ENCODE peak calls at places on chromosomes 5 and 9, in seven cellular contexts. T is suprapubic skin, C is lower leg skin, P is HepG2, I is ovary, K is heart left ventricle, V is NB4. G is an unnamed sample.

GRCh38 chr5:126445502-126446174 is 22.4 kb downstream of the GRAMD2B start:
- DNase-seq in T (no peak), C (no peak), P (no peak), I (no peak), K (no peak), V (no peak), G (no peak)

GRCh38 chr5:17216176-17216973 is 1.1 kb upstream of the BASP1 start:
- DNase-seq in T (peak), C (peak), P (peak), I (peak), K (peak), V (peak), G (peak)

GRCh38 chr5:156329197-156329611 is 2.2 kb downstream of the SGCD start:
- DNase-seq in T (no peak), C (no peak), P (no peak), I (no peak), K (peak), V (no peak), G (no peak)

GRCh38 chr9:15509931-15510788 is 610 bp downstream of the PSIP1 start:
- DNase-seq in T (no peak), C (no peak), P (peak), I (peak), K (peak), V (peak), G (peak)

GRCh38 chr5:6632324-6632930 is 417 bp downstream of the NSUN2 start:
- DNase-seq in T (no peak), C (peak), P (peak), I (no peak), K (no peak), V (peak), G (peak)

GRCh38 chr5:174159327-174160247 is 114.1 kb downstream of the NSG2 start:
- DNase-seq in T (no peak), C (peak), P (no peak), I (no peak), K (no peak), V (no peak), G (no peak)

GRCh38 chr5:138448070-138448469 is 9.2 kb downstream of the REEP2 start:
- DNase-seq in T (peak), C (peak), P (no peak), I (peak), K (no peak), V (no peak), G (no peak)

GRCh38 chr5:122759740-122760139 is 15.1 kb upstream of the SNX2 start:
- DNase-seq in T (no peak), C (no peak), P (no peak), I (no peak), K (no peak), V (no peak), G (no peak)

GRCh38 chr5:96809898-96810297 is 2.2 kb upstream of the ERAP1 start:
- DNase-seq in T (no peak), C (no peak), P (no peak), I (no peak), K (no peak), V (no peak), G (no peak)

GRCh38 chr9:121889990-121890563 is 203.0 kb downstream of the TTLL11 start:
- DNase-seq in T (no peak), C (peak), P (no peak), I (no peak), K (no peak), V (no peak), G (no peak)

GRCh38 chr5:89374144-89374784 is 491.3 kb upstream of the MEF2C start:
- DNase-seq in T (no peak), C (no peak), P (no peak), I (no peak), K (no peak), V (no peak), G (no peak)

GRCh38 chr5:113356487-113356886 is 78.3 kb downstream of the TSSK1B start:
- DNase-seq in T (no peak), C (no peak), P (no peak), I (no peak), K (no peak), V (no peak), G (no peak)

GRCh38 chr5:76236684-76237083 is 153.5 kb downstream of the SV2C start:
- DNase-seq in T (no peak), C (no peak), P (no peak), I (no peak), K (no peak), V (no peak), G (no peak)

GRCh38 chr5:178460174-178460573 is 130.0 kb downstream of the COL23A1 start:
- DNase-seq in T (no peak), C (peak), P (no peak), I (no peak), K (no peak), V (no peak), G (no peak)

GRCh38 chr9:92097997-92098482 is 17.2 kb downstream of the SPTLC1 start:
- DNase-seq in T (peak), C (peak), P (no peak), I (peak), K (peak), V (no peak), G (peak)

GRCh38 chr9:125888220-125888619 is 141.0 kb downstream of the PBX3 start:
- DNase-seq in T (no peak), C (no peak), P (no peak), I (no peak), K (no peak), V (no peak), G (no peak)

GRCh38 chr9:95862343-95862742 is 13.1 kb upstream of the ERCC6L2 start:
- DNase-seq in T (no peak), C (no peak), P (no peak), I (no peak), K (no peak), V (no peak), G (no peak)

GRCh38 chr5:93461751-93462150 is 119.3 kb downstream of the NR2F1-AS1 start:
- DNase-seq in T (no peak), C (no peak), P (no peak), I (no peak), K (no peak), V (no peak), G (no peak)

GRCh38 chr9:5089737-5090136 is 95.7 kb downstream of the INSL6 start:
- DNase-seq in T (no peak), C (no peak), P (no peak), I (no peak), K (no peak), V (no peak), G (no peak)

GRCh38 chr5:62083247-62083646 is 222.8 kb upstream of the KIF2A start:
- DNase-seq in T (no peak), C (no peak), P (no peak), I (no peak), K (no peak), V (no peak), G (no peak)

GRCh38 chr9:14340536-14340935 is 26.6 kb upstream of the NFIB start:
- DNase-seq in T (no peak), C (no peak), P (no peak), I (no peak), K (no peak), V (no peak), G (no peak)

GRCh38 chr5:57850109-57850508 is 367.5 kb upstream of the ACTBL2 start:
- DNase-seq in T (no peak), C (no peak), P (no peak), I (no peak), K (no peak), V (no peak), G (no peak)

GRCh38 chr9:130896233-130897012 is at the start of gene QRFP:
- DNase-seq in T (no peak), C (no peak), P (no peak), I (no peak), K (no peak), V (no peak), G (no peak)

GRCh38 chr9:16335788-16336580 is 534.5 kb downstream of the BNC2 start:
- DNase-seq in T (peak), C (peak), P (no peak), I (peak), K (no peak), V (peak), G (no peak)

GRCh38 chr9:91047993-91048607 is 246.5 kb downstream of the SYK start:
- DNase-seq in T (peak), C (peak), P (no peak), I (no peak), K (no peak), V (no peak), G (no peak)

GRCh38 chr9:71680189-71680983 is 87.9 kb downstream of the CEMIP2 start:
- DNase-seq in T (no peak), C (no peak), P (peak), I (no peak), K (no peak), V (no peak), G (no peak)

GRCh38 chr9:91690540-91691249 is 259.3 kb downstream of the ROR2 start:
- DNase-seq in T (no peak), C (no peak), P (no peak), I (no peak), K (no peak), V (no peak), G (no peak)

GRCh38 chr9:16671591-16672137 is 198.8 kb downstream of the BNC2 start:
- DNase-seq in T (no peak), C (no peak), P (no peak), I (no peak), K (no peak), V (peak), G (no peak)

GRCh38 chr9:75467141-75467540 is 378.8 kb downstream of the OSTF1 start:
- DNase-seq in T (no peak), C (no peak), P (no peak), I (no peak), K (no peak), V (no peak), G (no peak)

GRCh38 chr5:25358919-25359318 is 714.1 kb upstream of the CDH10 start:
- DNase-seq in T (no peak), C (no peak), P (no peak), I (no peak), K (no peak), V (no peak), G (no peak)

GRCh38 chr9:16825971-16826370 is 44.5 kb downstream of the BNC2 start:
- DNase-seq in T (no peak), C (no peak), P (no peak), I (no peak), K (no peak), V (no peak), G (no peak)

GRCh38 chr5:72107874-72108199 is 562 bp downstream of the MAP1B start:
- DNase-seq in T (no peak), C (no peak), P (no peak), I (no peak), K (no peak), V (peak), G (peak)

GRCh38 chr5:72109051-72109411 is 1.8 kb downstream of the MAP1B start:
- DNase-seq in T (no peak), C (no peak), P (no peak), I (no peak), K (no peak), V (no peak), G (no peak)

GRCh38 chr5:72110401-72111013 is 3.2 kb downstream of the MAP1B start:
- DNase-seq in T (no peak), C (no peak), P (no peak), I (no peak), K (no peak), V (no peak), G (no peak)

GRCh38 chr5:72108200-72109050 is 1.1 kb downstream of the MAP1B start:
- DNase-seq in T (peak), C (peak), P (peak), I (peak), K (peak), V (peak), G (peak)

DNA sequence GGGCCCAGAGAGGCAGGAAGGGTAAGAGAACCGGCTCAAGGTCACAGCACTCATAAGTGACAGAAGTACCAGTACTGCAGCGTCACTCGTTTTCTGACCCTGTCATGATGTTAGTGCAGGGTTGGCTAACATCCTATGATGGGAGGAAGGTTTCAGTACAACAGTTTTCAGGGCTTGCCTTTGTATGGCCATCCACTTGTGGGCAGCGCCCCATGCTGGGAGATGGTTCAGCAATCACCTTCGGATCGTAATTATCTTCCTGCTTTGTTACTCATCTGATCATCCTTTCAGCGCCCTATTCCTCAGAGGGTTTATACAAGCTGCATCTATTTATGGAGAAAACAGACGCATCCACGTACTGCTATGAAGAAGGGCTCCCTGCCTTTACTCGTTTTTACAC is 2.4 kb downstream of the MAP1B start:
- DNase-seq in T (no peak), C (no peak), P (no peak), I (no peak), K (peak), V (peak), G (peak)
- TF ChIP-seq POLR2A in T (no peak), C (no peak), P (no peak), I (no peak), K (no peak), V (no peak), G (no peak)

DNA sequence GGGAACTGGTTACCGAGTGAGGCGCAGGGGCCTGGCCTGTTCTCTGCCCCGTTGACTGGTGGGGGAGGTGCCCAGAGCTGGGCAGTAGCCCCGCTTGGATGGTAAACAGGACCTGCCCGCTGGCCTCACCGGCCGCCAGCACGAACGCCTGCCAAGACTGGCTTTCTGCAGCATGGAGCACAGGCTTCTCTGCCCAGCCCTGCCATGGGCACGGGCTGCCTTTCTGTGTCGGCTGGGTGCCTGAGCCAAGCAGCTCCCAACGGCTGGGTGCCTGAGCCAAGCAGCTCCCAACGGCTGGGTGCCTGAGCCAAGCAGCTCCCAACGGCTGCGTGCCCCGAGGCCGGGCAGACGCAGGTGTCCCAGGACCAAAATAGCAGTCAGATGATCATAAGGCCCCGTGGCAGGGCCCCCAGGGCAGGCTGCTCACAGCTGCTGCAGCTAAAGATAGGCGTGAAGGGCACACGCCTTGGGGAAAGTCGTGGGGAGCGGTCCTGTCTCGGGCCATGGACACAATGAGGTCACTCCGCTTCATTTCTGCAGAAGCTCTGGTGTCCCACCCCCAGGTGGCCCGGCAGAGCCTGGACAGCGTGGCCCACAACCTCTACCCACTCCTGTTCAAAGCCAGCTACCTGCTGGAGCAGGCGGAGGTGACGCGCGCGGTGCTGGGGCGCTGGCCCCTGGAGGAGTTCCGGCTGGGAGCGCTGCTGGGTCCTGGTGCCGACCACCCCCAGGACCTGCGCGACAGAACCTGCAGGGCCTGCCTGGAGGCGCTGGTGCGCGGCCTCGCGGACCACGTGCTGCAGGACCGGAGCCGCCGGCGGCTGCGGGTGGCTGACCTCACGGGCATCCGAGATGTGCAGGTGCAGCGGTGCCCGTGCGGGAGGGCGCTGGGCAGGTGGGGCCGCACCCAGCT is at the start of gene LRRC14B:
- DNase-seq in T (no peak), C (no peak), P (no peak), I (peak), K (peak), V (no peak), G (peak)
- TF ChIP-seq POLR2A in T (no peak), C (no peak), P (no peak), I (no peak), K (peak), V (no peak), G (no peak)

GRCh38 chr5:9831823-9832222 is 201.7 kb upstream of the TAS2R1 start:
- DNase-seq in T (no peak), C (no peak), P (no peak), I (no peak), K (no peak), V (no peak), G (no peak)
- TF ChIP-seq POLR2A in T (no peak), C (no peak), P (no peak), I (no peak), K (no peak), V (no peak), G (no peak)

GRCh38 chr9:123421211-123421585 is 65.2 kb downstream of the CRB2 start:
- DNase-seq in T (peak), C (peak), P (no peak), I (no peak), K (no peak), V (no peak), G (no peak)
- TF ChIP-seq POLR2A in T (no peak), C (no peak), P (no peak), I (no peak), K (no peak), V (no peak), G (no peak)

DNA sequence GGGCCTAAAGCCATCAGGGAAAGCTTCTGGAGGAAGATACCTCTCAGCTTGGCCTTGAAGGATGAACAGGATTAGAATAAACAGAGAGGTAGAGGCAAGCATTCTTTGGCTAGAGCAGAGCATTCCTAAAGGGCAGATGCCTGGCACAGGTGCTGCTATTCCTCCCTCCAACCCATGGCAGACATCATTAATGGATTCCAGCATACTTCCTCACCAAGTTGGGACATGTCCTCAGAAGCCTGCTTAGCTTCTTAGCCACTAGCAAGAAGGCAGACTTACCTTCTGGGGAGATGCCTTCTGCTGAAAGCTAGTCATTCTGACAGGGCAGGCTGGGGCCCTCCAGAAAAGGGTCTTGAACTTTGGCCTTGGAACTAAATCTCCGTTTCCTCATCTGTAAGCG is 122.0 kb downstream of the RGS3 start:
- DNase-seq in T (no peak), C (no peak), P (no peak), I (no peak), K (no peak), V (no peak), G (no peak)
- TF ChIP-seq POLR2A in T (no peak), C (no peak), P (no peak), I (no peak), K (no peak), V (no peak), G (no peak)

DNA sequence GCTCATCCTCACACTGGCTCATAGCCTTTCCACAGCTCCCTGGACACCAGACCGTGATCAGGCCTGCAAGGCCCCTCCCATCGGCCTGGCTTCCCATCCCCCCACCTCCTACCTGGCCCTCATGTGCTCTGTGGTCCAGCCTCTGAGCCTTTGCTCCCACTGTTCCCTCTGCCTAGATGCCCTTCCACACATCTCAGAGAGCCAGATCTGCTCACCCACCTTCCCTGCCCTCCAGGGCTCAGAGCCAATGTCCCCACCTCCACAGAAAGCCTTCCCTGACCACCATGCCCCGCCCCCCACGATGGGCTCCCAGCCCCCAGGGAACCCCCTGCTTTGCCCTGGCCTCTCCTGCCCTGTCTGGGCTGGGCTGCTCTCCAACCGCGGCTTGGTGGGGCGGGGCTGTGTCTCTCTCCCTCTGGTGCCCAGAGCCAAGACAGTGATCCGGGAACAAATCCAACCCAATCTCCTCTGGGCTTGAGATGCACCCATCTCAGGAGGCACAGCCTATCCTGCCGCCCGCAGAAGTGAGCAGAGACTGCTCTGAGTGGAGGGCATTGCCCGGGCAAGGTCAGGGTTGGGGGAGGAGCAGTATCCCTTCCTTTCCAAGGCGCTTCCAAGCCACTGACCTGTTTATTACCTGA is 1.6 kb downstream of the NINJ1 start:
- DNase-seq in T (peak), C (peak), P (no peak), I (peak), K (peak), V (no peak), G (no peak)
- TF ChIP-seq POLR2A in T (no peak), C (no peak), P (no peak), I (no peak), K (no peak), V (no peak), G (no peak)

DNA sequence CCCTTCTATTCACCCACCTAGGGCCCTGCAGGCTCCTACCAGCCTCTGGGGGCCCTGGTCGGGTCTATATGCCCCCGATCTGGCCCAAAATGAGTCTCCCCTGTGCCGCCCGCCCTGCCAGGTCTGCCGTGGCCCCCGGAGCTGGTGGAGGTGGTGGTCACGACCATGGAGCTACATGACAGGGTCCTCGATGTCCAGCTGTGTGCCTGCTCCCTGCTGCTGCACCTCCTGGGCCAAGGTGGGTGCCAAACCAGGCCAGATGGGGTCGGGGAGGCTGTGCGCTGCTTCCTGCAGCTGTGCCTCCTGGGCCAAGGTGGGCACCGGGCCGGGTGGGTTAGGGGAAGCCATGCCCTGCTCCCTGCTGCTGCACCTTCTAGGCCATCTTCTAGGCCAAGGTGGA is 17.5 kb downstream of the REXO4 start:
- DNase-seq in T (no peak), C (no peak), P (no peak), I (no peak), K (no peak), V (no peak), G (no peak)
- TF ChIP-seq POLR2A in T (no peak), C (no peak), P (peak), I (no peak), K (no peak), V (no peak), G (no peak)

G was measured in erythroblast.